ENCODE peak calls at places on chromosomes 16 and 17, in five cellular contexts. A is K562, V is A549, E is H1, C is HepG2. N is an unnamed sample.

GRCh38 chr17:82096709-82097186 is 1.3 kb downstream of the FASN start:
- DNase-seq in V (no peak), A (no peak), E (no peak), C (no peak), N (no peak)

GRCh38 chr17:48478224-48479013 is 48.4 kb upstream of the SKAP1 start:
- DNase-seq in E (no peak), V (no peak), C (no peak), A (peak), N (peak)

GRCh38 chr17:80720624-80721577 is 176.3 kb downstream of the RPTOR start:
- DNase-seq in C (no peak), E (no peak), V (peak), A (no peak), N (no peak)

GRCh38 chr17:76353004-76353598 is 615 bp downstream of the PRPSAP1 start:
- DNase-seq in V (no peak), C (no peak), A (peak), E (no peak), N (no peak)

GRCh38 chr17:80477647-80478478 is 1.5 kb upstream of the NPTX1 start:
- DNase-seq in A (peak), E (no peak), V (peak), C (no peak), N (no peak)

GRCh38 chr16:70788668-70789161 is 12.2 kb downstream of the VAC14 start:
- DNase-seq in V (no peak), A (no peak), C (no peak), E (no peak), N (no peak)

GRCh38 chr16:83838151-83838550 is 30.4 kb downstream of the HSBP1 start:
- DNase-seq in C (no peak), V (no peak), A (no peak), E (no peak), N (no peak)

GRCh38 chr17:50772251-50772650 is 4.9 kb upstream of the ANKRD40CL start:
- DNase-seq in V (no peak), E (no peak), A (no peak), C (no peak), N (no peak)

GRCh38 chr17:82412535-82413520 is 5.3 kb upstream of the HEXD start:
- DNase-seq in V (no peak), E (no peak), A (no peak), C (peak), N (no peak)

GRCh38 chr17:27751622-27752490 is 48.5 kb downstream of the NOS2 start:
- DNase-seq in E (no peak), C (no peak), A (no peak), V (no peak), N (no peak)

GRCh38 chr16:82598766-82599165 is 28.0 kb upstream of the CDH13 start:
- DNase-seq in E (no peak), A (no peak), V (no peak), C (no peak), N (no peak)

GRCh38 chr17:18182978-18183333 is 672 bp upstream of the ALKBH5 start:
- DNase-seq in V (no peak), E (no peak), A (peak), C (no peak), N (no peak)

GRCh38 chr17:37821025-37821713 is 76.3 kb upstream of the HNF1B start:
- DNase-seq in C (no peak), A (no peak), E (no peak), V (no peak), N (no peak)

GRCh38 chr17:69069289-69069688 is 8.6 kb upstream of the ABCA9 start:
- DNase-seq in C (no peak), V (no peak), A (no peak), E (no peak), N (no peak)

GRCh38 chr17:45871718-45872117 is 22.6 kb upstream of the MAPT start:
- DNase-seq in E (no peak), A (no peak), V (no peak), C (no peak), N (no peak)

GRCh38 chr16:3771513-3771912 is 54.2 kb upstream of the TRAP1 start:
- DNase-seq in V (peak), C (no peak), E (no peak), A (no peak), N (no peak)

GRCh38 chr17:65294184-65294719 is 157.1 kb downstream of the RGS9 start:
- DNase-seq in C (peak), E (peak), A (peak), V (peak), N (no peak)

GRCh38 chr17:6082335-6082734 is 12.2 kb downstream of the WSCD1 start:
- DNase-seq in A (no peak), E (no peak), V (no peak), C (no peak), N (no peak)

GRCh38 chr17:17692353-17693252 is 11.3 kb downstream of the RAI1 start:
- DNase-seq in A (no peak), V (peak), C (peak), E (no peak), N (no peak)

GRCh38 chr17:40017422-40018080 is 2.3 kb downstream of the CSF3 start:
- DNase-seq in E (no peak), C (no peak), A (no peak), V (no peak), N (no peak)

GRCh38 chr17:4236456-4236855 is 27.3 kb downstream of the ANKFY1 start:
- DNase-seq in A (no peak), E (no peak), V (no peak), C (no peak), N (no peak)

GRCh38 chr16:78184554-78185183 is 85.2 kb downstream of the WWOX start:
- DNase-seq in E (no peak), A (no peak), V (peak), C (peak), N (no peak)

GRCh38 chr17:55346658-55347057 is 75.0 kb downstream of the MMD start:
- DNase-seq in E (no peak), A (no peak), V (no peak), C (no peak), N (no peak)

GRCh38 chr17:30093463-30094147 is 23.0 kb upstream of the NSRP1 start:
- DNase-seq in V (peak), E (no peak), C (peak), A (peak), N (peak)

GRCh38 chr17:19670906-19671305 is 22.4 kb downstream of the ALDH3A2 start:
- DNase-seq in V (no peak), E (no peak), A (no peak), C (no peak), N (no peak)

GRCh38 chr16:9406039-9406438 is 314.6 kb downstream of the HAPSTR1 start:
- DNase-seq in C (no peak), V (no peak), A (no peak), E (no peak), N (no peak)

GRCh38 chr17:2903193-2903974 is 107.1 kb downstream of the RAP1GAP2 start:
- DNase-seq in A (no peak), V (no peak), E (no peak), C (peak), N (no peak)

GRCh38 chr16:79628501-79628975 is 28.0 kb upstream of the MAF start:
- DNase-seq in V (no peak), A (no peak), C (no peak), E (no peak), N (peak)

DNA sequence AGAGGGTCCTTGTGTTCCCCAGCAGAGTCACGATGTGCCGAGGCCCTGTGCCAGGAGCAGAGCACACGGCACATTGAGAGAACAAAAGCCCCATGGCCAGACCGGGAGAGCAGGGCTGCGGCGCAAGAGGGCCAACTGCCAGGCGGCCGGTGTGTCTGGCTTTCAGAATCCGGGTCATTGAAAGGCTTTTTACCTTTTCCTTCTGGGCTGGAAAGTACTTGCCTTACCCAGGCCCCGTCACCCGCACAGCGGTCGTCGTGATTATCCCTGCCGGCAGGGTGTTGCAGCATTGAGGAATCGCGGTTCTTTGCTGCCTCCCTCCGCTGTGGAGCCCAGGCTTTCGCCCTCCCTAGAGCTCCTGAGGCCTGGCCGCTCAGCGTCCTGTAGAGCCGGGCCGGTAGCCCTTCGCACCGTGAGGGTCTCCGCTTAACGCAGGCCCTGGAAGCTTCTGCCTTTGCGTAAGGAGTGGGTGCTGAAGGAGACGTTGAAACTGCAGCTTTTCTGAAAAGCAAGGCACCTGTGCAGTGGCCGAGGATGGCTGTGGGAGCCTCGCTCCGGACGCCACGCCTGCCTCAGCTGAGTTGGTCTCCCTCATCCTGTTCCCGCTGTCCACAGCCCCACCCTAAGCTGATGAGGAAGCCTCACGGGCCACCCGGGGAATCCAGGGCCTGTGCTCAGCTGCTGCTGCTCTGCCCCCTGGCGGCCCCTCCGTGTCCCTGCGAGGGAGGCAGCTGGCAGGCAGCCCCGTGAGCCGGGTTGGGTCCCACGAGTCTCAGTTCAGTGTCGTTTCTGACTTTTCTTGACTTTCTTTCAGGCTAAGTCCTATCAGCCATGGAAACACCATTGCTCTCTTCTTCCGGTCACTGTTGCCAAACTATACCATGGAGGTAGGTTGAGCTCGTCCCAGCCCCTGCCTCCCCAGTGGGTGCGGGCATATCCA is 8.6 kb upstream of the MC1R start:
- DNase-seq in A (peak), E (no peak), C (peak), V (peak), N (no peak)
- TF ChIP-seq HDAC2 in A (no peak), E (peak), C (no peak), V (no peak), N (no peak)

GRCh38 chr16:66650707-66651473 is 45.7 kb downstream of the CMTM4 start:
- DNase-seq in E (peak), A (peak), V (peak), C (peak), N (peak)
- TF ChIP-seq HDAC2 in E (no peak), A (no peak), V (no peak), C (peak), N (no peak)

GRCh38 chr16:20303012-20303411 is 24.3 kb downstream of the GP2 start:
- DNase-seq in E (no peak), C (no peak), A (peak), V (no peak), N (no peak)

GRCh38 chr16:20298452-20298851 is 28.9 kb downstream of the GP2 start:
- DNase-seq in V (no peak), A (no peak), C (no peak), E (no peak), N (no peak)

GRCh38 chr16:20302389-20302788 is 24.9 kb downstream of the GP2 start:
- DNase-seq in E (no peak), C (no peak), A (no peak), V (no peak), N (no peak)

GRCh38 chr16:20301840-20302239 is 25.5 kb downstream of the GP2 start:
- DNase-seq in E (no peak), V (no peak), C (no peak), A (no peak), N (no peak)

DNA sequence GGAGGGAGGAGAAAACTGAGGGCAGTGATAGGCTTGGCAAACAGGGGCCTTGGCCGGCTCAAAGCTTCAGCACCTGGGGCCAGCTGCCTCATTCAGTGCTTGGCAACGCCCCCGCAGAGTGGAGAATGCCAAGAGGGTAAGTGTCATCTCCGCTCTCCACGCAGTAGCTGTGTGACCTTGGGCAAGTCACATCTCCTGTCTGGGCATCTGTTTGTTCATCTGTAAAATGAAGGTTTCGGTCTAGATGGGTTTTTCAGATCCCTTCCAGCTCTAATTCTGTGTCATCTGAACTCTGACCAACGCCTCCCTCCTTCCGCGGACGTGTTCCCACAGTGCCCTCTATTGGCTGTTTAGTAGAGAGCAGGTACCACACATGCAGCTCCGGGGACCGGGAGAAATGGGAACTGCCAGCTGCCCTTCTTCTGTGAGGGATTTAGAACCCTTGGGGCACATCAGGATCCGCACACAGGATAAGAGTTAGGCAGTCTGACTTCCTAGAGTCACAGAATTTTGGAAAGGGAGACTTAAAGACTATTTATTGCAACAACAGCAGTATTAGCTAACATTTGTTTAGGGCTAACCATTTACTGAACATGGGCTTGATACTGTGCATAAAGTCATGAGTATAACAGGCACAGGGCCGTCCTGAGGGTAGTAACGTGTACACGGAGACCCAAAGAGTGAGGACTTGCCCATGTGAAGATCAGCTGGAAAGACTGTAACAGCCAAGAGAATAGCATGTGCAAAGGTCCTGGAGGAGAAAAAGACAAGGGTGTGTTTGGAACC is 26.8 kb downstream of the GP2 start:
- DNase-seq in A (peak), E (peak), C (peak), V (peak), N (peak)
- TF ChIP-seq HDAC2 in A (no peak), E (no peak), C (no peak), V (no peak), N (no peak)

DNA sequence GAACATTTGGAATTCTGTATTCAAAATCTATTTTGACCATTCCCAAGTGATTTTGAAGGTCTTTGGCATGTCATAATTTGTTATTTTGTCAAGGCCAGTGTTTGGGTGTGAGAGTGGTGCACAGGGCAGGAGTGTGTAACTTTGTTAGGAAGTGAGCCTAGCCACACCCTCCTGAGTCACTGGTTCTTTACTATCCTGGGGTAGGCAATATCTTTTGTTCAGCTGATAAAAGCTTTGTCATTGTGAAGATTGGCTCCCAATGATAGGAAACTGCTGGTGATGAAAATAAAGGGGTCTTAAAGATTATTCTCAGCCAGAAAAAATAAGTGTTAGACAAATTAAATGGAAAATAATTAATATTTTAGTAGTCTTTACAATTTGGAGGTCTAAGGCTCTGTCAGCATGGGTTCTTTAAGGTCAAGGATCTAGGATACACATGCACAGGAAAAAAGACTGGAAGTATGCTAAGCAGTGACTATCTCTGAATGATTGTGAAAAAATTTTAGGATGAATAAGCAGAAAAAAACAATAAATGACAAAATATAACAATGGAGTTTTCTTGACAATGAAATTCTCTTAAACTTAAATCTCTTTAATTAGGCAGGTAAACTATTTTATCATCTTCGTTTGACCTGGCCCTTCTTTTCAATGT is 5.1 kb downstream of the UBN1 start:
- DNase-seq in C (no peak), V (peak), A (peak), E (no peak), N (no peak)
- TF ChIP-seq HDAC2 in C (no peak), V (no peak), A (no peak), E (no peak), N (no peak)

GRCh38 chr16:85936761-85937343 is 37.9 kb downstream of the IRF8 start:
- DNase-seq in C (no peak), A (no peak), V (no peak), E (no peak), N (no peak)

GRCh38 chr16:85934210-85934609 is 35.2 kb downstream of the IRF8 start:
- DNase-seq in C (no peak), V (no peak), A (no peak), E (no peak), N (no peak)

GRCh38 chr16:85935391-85935956 is 36.5 kb downstream of the IRF8 start:
- DNase-seq in C (no peak), A (no peak), E (no peak), V (no peak), N (no peak)

GRCh38 chr16:85940214-85940613 is 41.3 kb downstream of the IRF8 start:
- DNase-seq in A (no peak), E (no peak), V (peak), C (peak), N (no peak)

GRCh38 chr16:85935957-85936760 is 37.2 kb downstream of the IRF8 start:
- DNase-seq in C (no peak), E (no peak), A (no peak), V (no peak), N (peak)
- TF ChIP-seq HDAC2 in C (no peak), E (no peak), A (no peak), V (no peak), N (no peak)

DNA sequence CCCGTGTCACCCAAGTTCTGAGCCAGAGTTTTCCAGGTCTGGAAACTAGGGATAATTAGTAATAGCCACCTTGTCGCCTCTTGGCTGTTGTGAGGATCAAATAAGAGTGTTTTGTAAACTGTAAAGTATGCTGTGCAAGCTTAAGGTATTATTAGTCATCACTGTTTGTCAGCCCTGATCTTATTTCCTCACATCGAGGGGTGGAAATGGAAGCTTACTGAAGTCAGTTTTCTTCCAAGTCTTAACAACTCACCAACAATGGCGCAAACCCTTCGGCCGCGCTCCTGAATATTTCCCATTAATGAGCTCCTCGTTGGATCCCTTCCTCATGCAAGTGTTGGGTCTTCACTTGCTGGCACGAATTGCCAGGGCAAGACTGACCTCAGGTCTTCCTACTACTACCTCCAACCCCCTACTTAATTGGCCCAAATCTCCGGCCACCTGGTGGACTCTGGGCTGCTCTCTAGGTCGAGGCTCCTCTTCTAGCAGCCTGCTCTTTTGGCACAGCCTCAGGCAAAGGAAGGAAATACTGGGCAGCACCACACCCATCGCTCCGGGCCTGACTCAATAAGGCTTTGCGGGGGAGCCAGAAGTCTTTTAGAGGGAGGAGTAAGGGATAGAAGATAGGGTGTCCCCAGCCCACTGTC is 874 bp upstream of the SLC35B1 start:
- DNase-seq in V (no peak), C (no peak), A (peak), E (no peak), N (no peak)
- TF ChIP-seq HDAC2 in V (no peak), C (no peak), A (no peak), E (no peak), N (no peak)

N was measured in GM12878.